ENCODE peak calls at places on chromosomes 3 and 15, in ten cellular contexts. A is cardiac fibroblast; T is brain microvascular endothelial cell; W is tibial nerve; B is WTC11; H is psoas muscle; F is astrocyte; N is CD4-positive, alpha-beta T cell; C is ovary; U is endothelial cell. Z is an unnamed sample.
A peak's percentile ranks its signal among the peaks of the same experiment; 100 is the strongest.

GRCh38 chr3:42122261-42123011 is 31.3 kb downstream of the TRAK1 start:
- DNase-seq in A (no peak), T (no peak), W (no peak), B (no peak), H (no peak), F (no peak), N (no peak), C (no peak), U (no peak), Z (no peak)

GRCh38 chr3:102361013-102361412 is 73.8 kb upstream of the ZPLD1 start:
- DNase-seq in A (no peak), T (no peak), W (no peak), B (no peak), H (no peak), F (no peak), N (no peak), C (no peak), U (no peak), Z (no peak)

GRCh38 chr3:195119461-195120198 is 151.3 kb downstream of the XXYLT1 start:
- DNase-seq in A (peak; percentile 86), T (peak; percentile 96), W (no peak), B (peak; percentile 56), H (no peak), F (peak; percentile 89), N (no peak), C (no peak), U (peak; percentile 45), Z (no peak)

GRCh38 chr15:68285243-68285980 is 7.9 kb downstream of the FEM1B start:
- DNase-seq in A (no peak), T (no peak), W (no peak), B (peak; percentile 36), H (no peak), F (no peak), N (no peak), C (no peak), U (no peak), Z (no peak)

GRCh38 chr15:56056626-56057025 is 63.2 kb upstream of the NEDD4 start:
- DNase-seq in A (no peak), T (no peak), W (no peak), B (no peak), H (no peak), F (no peak), N (no peak), C (no peak), U (no peak), Z (no peak)

GRCh38 chr3:184259396-184259877 is 1.9 kb downstream of the CAMK2N2 start:
- DNase-seq in A (no peak), T (no peak), W (no peak), B (no peak), H (no peak), F (no peak), N (no peak), C (no peak), U (no peak), Z (peak; percentile 51)

GRCh38 chr3:122716667-122717066 is 36.0 kb downstream of the PARP14 start:
- DNase-seq in A (no peak), T (no peak), W (no peak), B (no peak), H (no peak), F (no peak), N (no peak), C (no peak), U (no peak), Z (no peak)

GRCh38 chr15:67085818-67086649 is 20.6 kb downstream of the SMAD3 start:
- DNase-seq in A (peak; percentile 96), T (no peak), W (no peak), B (no peak), H (no peak), F (peak; percentile 96), N (no peak), C (no peak), U (no peak), Z (no peak)

GRCh38 chr3:151216641-151217040 is 13.6 kb upstream of the GPR171 start:
- DNase-seq in A (peak; percentile 63), T (peak; percentile 49), W (no peak), B (no peak), H (no peak), F (peak; percentile 84), N (no peak), C (no peak), U (no peak), Z (peak; percentile 13)

GRCh38 chr3:13621381-13622221 is 72.7 kb downstream of the FBLN2 start:
- DNase-seq in A (no peak), T (no peak), W (no peak), B (no peak), H (no peak), F (no peak), N (peak; percentile 7), C (no peak), U (no peak), Z (no peak)

GRCh38 chr3:13619661-13620230 is 70.8 kb downstream of the FBLN2 start:
- DNase-seq in A (no peak), T (no peak), W (no peak), B (no peak), H (no peak), F (no peak), N (no peak), C (no peak), U (no peak), Z (no peak)

GRCh38 chr3:13620281-13620680 is 71.4 kb downstream of the FBLN2 start:
- DNase-seq in A (no peak), T (no peak), W (no peak), B (no peak), H (no peak), F (no peak), N (no peak), C (no peak), U (no peak), Z (no peak)

GRCh38 chr3:13622356-13622755 is 73.4 kb downstream of the FBLN2 start:
- DNase-seq in A (no peak), T (no peak), W (no peak), B (no peak), H (no peak), F (no peak), N (no peak), C (no peak), U (no peak), Z (no peak)

DNA sequence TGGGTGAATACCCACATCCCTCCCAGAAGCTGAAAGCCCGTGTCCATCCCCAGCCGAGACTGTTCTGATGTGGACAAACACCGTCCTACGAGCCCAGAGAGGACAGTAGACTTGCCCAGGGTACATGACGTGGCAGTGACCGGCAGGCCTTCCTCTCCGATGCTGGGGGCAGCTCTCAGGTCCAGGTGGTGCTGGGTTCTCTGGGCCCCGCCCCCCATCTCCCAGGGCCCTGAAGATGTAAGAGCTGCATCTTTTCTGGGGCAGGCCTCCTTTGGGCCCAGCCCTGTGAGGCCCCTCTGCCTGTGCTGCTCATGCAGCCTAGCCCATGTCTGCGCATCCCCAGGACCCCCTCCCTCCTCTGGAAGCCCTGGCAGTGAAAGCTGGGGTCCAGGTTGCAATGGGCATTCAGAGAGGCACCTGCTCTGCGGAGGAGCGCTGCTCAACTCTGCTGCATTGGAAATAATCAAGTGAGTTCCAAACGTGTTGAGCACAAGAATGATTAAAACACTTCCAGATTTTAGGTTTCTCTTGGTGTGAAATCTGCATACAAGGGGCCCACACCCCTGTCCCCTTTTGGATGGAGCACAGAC is 71.9 kb downstream of the FBLN2 start:
- DNase-seq in A (no peak), T (no peak), W (no peak), B (no peak), H (no peak), F (no peak), N (no peak), C (no peak), U (no peak), Z (no peak)
- TF ChIP-seq CTCF in A (no peak), T (no peak), W (no peak), B (no peak), H (no peak), F (no peak), N (no peak), C (no peak), U (no peak), Z (no peak)

DNA sequence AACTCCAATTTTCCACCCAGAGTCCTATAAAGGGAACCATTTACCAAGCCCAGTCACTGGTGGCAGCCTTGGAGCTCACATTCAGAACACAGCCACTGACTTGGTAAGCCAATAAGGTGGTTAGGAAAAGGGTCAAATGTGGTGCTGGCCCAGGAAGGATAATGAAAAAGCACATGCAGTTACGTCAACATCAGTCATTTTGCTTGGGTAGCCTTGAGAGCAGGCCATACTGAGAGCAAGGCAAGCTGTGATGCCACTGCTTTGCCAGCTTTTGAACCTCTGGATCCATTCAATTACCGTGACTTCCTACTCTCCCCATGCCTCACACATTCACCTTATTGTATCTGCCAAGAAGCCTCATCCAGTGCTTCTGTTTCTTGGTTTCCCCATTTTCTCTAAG is 253.6 kb downstream of the OPA1 start:
- DNase-seq in A (no peak), T (no peak), W (no peak), B (no peak), H (no peak), F (no peak), N (no peak), C (no peak), U (no peak), Z (no peak)
- TF ChIP-seq CTCF in A (no peak), T (no peak), W (no peak), B (no peak), H (no peak), F (no peak), N (no peak), C (no peak), U (no peak), Z (no peak)

GRCh38 chr15:40038267-40038653 is 721 bp downstream of the SRP14 start:
- DNase-seq in A (peak; percentile 30), T (no peak), W (no peak), B (no peak), H (no peak), F (peak; percentile 39), N (no peak), C (no peak), U (no peak), Z (peak; percentile 50)

GRCh38 chr15:40042791-40043320 is 3.9 kb upstream of the SRP14 start:
- DNase-seq in A (no peak), T (no peak), W (no peak), B (no peak), H (no peak), F (no peak), N (no peak), C (no peak), U (no peak), Z (no peak)

GRCh38 chr15:40040770-40041169 is 1.8 kb upstream of the SRP14 start:
- DNase-seq in A (no peak), T (no peak), W (no peak), B (no peak), H (no peak), F (no peak), N (no peak), C (no peak), U (no peak), Z (no peak)

GRCh38 chr15:40040293-40040635 is 1.3 kb upstream of the SRP14 start:
- DNase-seq in A (no peak), T (no peak), W (no peak), B (no peak), H (no peak), F (no peak), N (no peak), C (no peak), U (no peak), Z (no peak)

GRCh38 chr15:40038654-40039543 is at the start of gene SRP14:
- DNase-seq in A (peak; percentile 94), T (peak; percentile 85), W (peak; percentile 91), B (peak; percentile 95), H (peak; percentile 97), F (peak; percentile 88), N (peak; percentile 93), C (peak; percentile 92), U (peak; percentile 89), Z (peak; percentile 95)
- TF ChIP-seq CTCF in A (no peak), T (no peak), W (peak; percentile 83), B (no peak), H (no peak), F (no peak), N (no peak), C (peak; percentile 61), U (no peak), Z (no peak)

GRCh38 chr3:23867400-23867799 is 49.4 kb downstream of the NKIRAS1 start:
- DNase-seq in A (no peak), T (no peak), W (no peak), B (no peak), H (no peak), F (no peak), N (no peak), C (no peak), U (no peak), Z (no peak)
- TF ChIP-seq CTCF in A (no peak), T (peak; percentile 30), W (no peak), B (no peak), H (no peak), F (no peak), N (no peak), C (no peak), U (no peak), Z (peak; percentile 23)

Z was measured in SK-N-SH.